ENCODE peak calls at places on chromosomes 1 and 21, in ten cellular contexts. One of them, this sample, is unnamed.

GRCh38 chr1:41794031-41794430 is 124.7 kb downstream of the HIVEP3 start:
- DNase-seq in A549: no peak
- DNase-seq in uterus: no peak
- DNase-seq in IMR-90: no peak
- DNase-seq in adrenal gland: no peak
- DNase-seq in esophagus squamous epithelium: no peak
- DNase-seq in NB4: no peak
- DNase-seq in spleen: no peak
- DNase-seq in transverse colon: no peak
- DNase-seq in stomach: no peak
- DNase-seq in this sample: no peak

GRCh38 chr1:71400050-71400449 is 319.2 kb upstream of the ZRANB2 start:
- DNase-seq in NB4: no peak
- DNase-seq in esophagus squamous epithelium: no peak
- DNase-seq in adrenal gland: no peak
- DNase-seq in uterus: no peak
- DNase-seq in A549: no peak
- DNase-seq in IMR-90: no peak
- DNase-seq in transverse colon: no peak
- DNase-seq in spleen: no peak
- DNase-seq in stomach: no peak
- DNase-seq in this sample: no peak

GRCh38 chr1:9784508-9785133 is 39.1 kb downstream of the CLSTN1 start:
- DNase-seq in transverse colon: peak
- DNase-seq in adrenal gland: peak
- DNase-seq in spleen: no peak
- DNase-seq in A549: peak
- DNase-seq in NB4: peak
- DNase-seq in esophagus squamous epithelium: no peak
- DNase-seq in stomach: peak
- DNase-seq in IMR-90: peak
- DNase-seq in uterus: no peak
- DNase-seq in this sample: no peak

GRCh38 chr1:165387505-165387904 is 31.0 kb upstream of the LMX1A start:
- DNase-seq in uterus: no peak
- DNase-seq in IMR-90: no peak
- DNase-seq in transverse colon: no peak
- DNase-seq in esophagus squamous epithelium: no peak
- DNase-seq in stomach: no peak
- DNase-seq in spleen: no peak
- DNase-seq in A549: no peak
- DNase-seq in adrenal gland: no peak
- DNase-seq in NB4: no peak
- DNase-seq in this sample: no peak

GRCh38 chr1:78836736-78837135 is 169.8 kb downstream of the ADGRL4 start:
- DNase-seq in spleen: no peak
- DNase-seq in stomach: no peak
- DNase-seq in esophagus squamous epithelium: no peak
- DNase-seq in NB4: peak
- DNase-seq in uterus: no peak
- DNase-seq in transverse colon: no peak
- DNase-seq in adrenal gland: no peak
- DNase-seq in IMR-90: no peak
- DNase-seq in A549: no peak
- DNase-seq in this sample: no peak

GRCh38 chr21:45335151-45335760 is 47.6 kb upstream of the POFUT2 start:
- DNase-seq in IMR-90: no peak
- DNase-seq in NB4: no peak
- DNase-seq in transverse colon: no peak
- DNase-seq in uterus: no peak
- DNase-seq in spleen: no peak
- DNase-seq in stomach: no peak
- DNase-seq in adrenal gland: no peak
- DNase-seq in esophagus squamous epithelium: no peak
- DNase-seq in A549: no peak
- DNase-seq in this sample: no peak

GRCh38 chr1:178650950-178651461 is 74.0 kb upstream of the RALGPS2 start:
- DNase-seq in adrenal gland: no peak
- DNase-seq in stomach: no peak
- DNase-seq in uterus: no peak
- DNase-seq in A549: peak
- DNase-seq in NB4: no peak
- DNase-seq in transverse colon: peak
- DNase-seq in spleen: no peak
- DNase-seq in esophagus squamous epithelium: no peak
- DNase-seq in IMR-90: peak
- DNase-seq in this sample: peak

GRCh38 chr1:18992646-18993045 is 36.2 kb upstream of the IFFO2 start:
- DNase-seq in IMR-90: no peak
- DNase-seq in A549: no peak
- DNase-seq in NB4: no peak
- DNase-seq in esophagus squamous epithelium: no peak
- DNase-seq in transverse colon: no peak
- DNase-seq in spleen: no peak
- DNase-seq in stomach: no peak
- DNase-seq in adrenal gland: no peak
- DNase-seq in uterus: no peak
- DNase-seq in this sample: no peak

GRCh38 chr1:150808851-150809250 is 791 bp upstream of the CTSK start:
- DNase-seq in esophagus squamous epithelium: no peak
- DNase-seq in NB4: no peak
- DNase-seq in adrenal gland: no peak
- DNase-seq in spleen: no peak
- DNase-seq in transverse colon: no peak
- DNase-seq in uterus: no peak
- DNase-seq in IMR-90: no peak
- DNase-seq in stomach: no peak
- DNase-seq in A549: no peak
- DNase-seq in this sample: no peak
- H3K4me3 ChIP-seq in esophagus squamous epithelium: no peak
- H3K4me3 ChIP-seq in NB4: no peak
- H3K4me3 ChIP-seq in adrenal gland: no peak
- H3K4me3 ChIP-seq in spleen: no peak
- H3K4me3 ChIP-seq in transverse colon: no peak
- H3K4me3 ChIP-seq in uterus: peak
- H3K4me3 ChIP-seq in IMR-90: no peak
- H3K4me3 ChIP-seq in stomach: peak
- H3K4me3 ChIP-seq in A549: no peak
- H3K4me3 ChIP-seq in this sample: no peak

DNA sequence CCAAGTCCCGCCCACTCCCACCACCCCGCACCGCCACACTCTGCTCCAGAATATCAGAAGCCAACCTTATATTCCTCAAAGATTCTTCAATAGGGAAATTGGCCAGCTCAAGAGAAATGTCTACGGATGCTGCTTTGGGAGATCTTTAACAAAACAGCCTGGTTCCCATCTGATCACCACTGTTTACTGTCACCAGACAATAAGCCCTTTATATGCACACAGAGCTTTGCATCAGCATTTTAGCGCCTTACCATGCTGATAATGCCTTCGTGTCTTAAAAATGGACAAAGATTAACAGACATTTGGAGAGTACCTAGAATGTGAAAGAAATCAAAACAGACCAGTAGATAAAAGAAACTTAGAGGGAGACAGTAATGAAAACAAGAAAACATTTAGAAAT is 141.7 kb upstream of the SYT6 start:
- DNase-seq in uterus: no peak
- DNase-seq in transverse colon: no peak
- DNase-seq in spleen: no peak
- DNase-seq in adrenal gland: no peak
- DNase-seq in IMR-90: no peak
- DNase-seq in esophagus squamous epithelium: no peak
- DNase-seq in stomach: no peak
- DNase-seq in A549: no peak
- DNase-seq in NB4: no peak
- DNase-seq in this sample: no peak
- TF ChIP-seq POLR2A in uterus: no peak
- TF ChIP-seq POLR2A in transverse colon: no peak
- TF ChIP-seq POLR2A in spleen: no peak
- TF ChIP-seq POLR2A in adrenal gland: no peak
- TF ChIP-seq POLR2A in IMR-90: no peak
- TF ChIP-seq POLR2A in esophagus squamous epithelium: no peak
- TF ChIP-seq POLR2A in stomach: no peak
- TF ChIP-seq POLR2A in A549: no peak
- TF ChIP-seq POLR2A in NB4: no peak
- TF ChIP-seq POLR2A in this sample: no peak

GRCh38 chr1:64135501-64136245 is 67.8 kb upstream of the UBE2U start:
- DNase-seq in transverse colon: no peak
- DNase-seq in NB4: no peak
- DNase-seq in uterus: no peak
- DNase-seq in spleen: no peak
- DNase-seq in IMR-90: no peak
- DNase-seq in esophagus squamous epithelium: no peak
- DNase-seq in adrenal gland: no peak
- DNase-seq in stomach: no peak
- DNase-seq in A549: no peak
- DNase-seq in this sample: no peak

GRCh38 chr1:64137569-64137936 is 65.9 kb upstream of the UBE2U start:
- DNase-seq in spleen: no peak
- DNase-seq in stomach: no peak
- DNase-seq in esophagus squamous epithelium: no peak
- DNase-seq in IMR-90: no peak
- DNase-seq in transverse colon: no peak
- DNase-seq in NB4: no peak
- DNase-seq in uterus: no peak
- DNase-seq in A549: no peak
- DNase-seq in adrenal gland: no peak
- DNase-seq in this sample: no peak

GRCh38 chr1:64133036-64133435 is 70.4 kb upstream of the UBE2U start:
- DNase-seq in uterus: no peak
- DNase-seq in transverse colon: no peak
- DNase-seq in esophagus squamous epithelium: no peak
- DNase-seq in spleen: no peak
- DNase-seq in IMR-90: peak
- DNase-seq in adrenal gland: no peak
- DNase-seq in A549: peak
- DNase-seq in stomach: no peak
- DNase-seq in NB4: no peak
- DNase-seq in this sample: no peak

GRCh38 chr1:64136749-64137568 is 66.5 kb upstream of the UBE2U start:
- DNase-seq in transverse colon: peak
- DNase-seq in IMR-90: peak
- DNase-seq in NB4: peak
- DNase-seq in spleen: no peak
- DNase-seq in adrenal gland: peak
- DNase-seq in A549: peak
- DNase-seq in uterus: peak
- DNase-seq in stomach: peak
- DNase-seq in esophagus squamous epithelium: no peak
- DNase-seq in this sample: peak

DNA sequence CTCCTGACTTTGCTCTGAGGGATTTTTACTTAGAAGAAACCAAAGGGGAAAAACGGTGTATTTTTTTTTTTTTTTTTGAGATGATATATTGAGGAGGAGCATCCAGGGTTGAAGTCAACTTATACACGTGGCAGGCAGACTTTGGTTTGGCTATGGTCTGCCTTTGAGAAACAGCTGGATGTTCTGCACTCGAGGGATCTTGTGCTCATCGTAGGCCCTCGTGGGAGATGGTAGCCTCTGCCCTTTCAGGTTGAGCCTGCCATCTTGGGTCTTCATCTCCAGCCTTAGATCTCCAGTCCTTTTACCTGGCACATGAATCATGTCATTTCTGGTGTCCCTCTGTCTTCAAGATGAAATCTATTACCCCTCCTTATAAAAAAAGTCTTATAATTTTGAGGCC is 67.1 kb upstream of the UBE2U start:
- DNase-seq in uterus: no peak
- DNase-seq in transverse colon: no peak
- DNase-seq in esophagus squamous epithelium: no peak
- DNase-seq in NB4: no peak
- DNase-seq in stomach: no peak
- DNase-seq in A549: no peak
- DNase-seq in adrenal gland: no peak
- DNase-seq in IMR-90: no peak
- DNase-seq in spleen: no peak
- DNase-seq in this sample: no peak
- H3K4me3 ChIP-seq in uterus: no peak
- H3K4me3 ChIP-seq in transverse colon: no peak
- H3K4me3 ChIP-seq in esophagus squamous epithelium: no peak
- H3K4me3 ChIP-seq in NB4: no peak
- H3K4me3 ChIP-seq in stomach: no peak
- H3K4me3 ChIP-seq in A549: no peak
- H3K4me3 ChIP-seq in adrenal gland: no peak
- H3K4me3 ChIP-seq in IMR-90: no peak
- H3K4me3 ChIP-seq in spleen: no peak
- H3K4me3 ChIP-seq in this sample: no peak

GRCh38 chr1:2190491-2190976 is 4.0 kb downstream of the FAAP20 start:
- DNase-seq in uterus: no peak
- DNase-seq in NB4: no peak
- DNase-seq in adrenal gland: peak
- DNase-seq in spleen: no peak
- DNase-seq in IMR-90: no peak
- DNase-seq in esophagus squamous epithelium: no peak
- DNase-seq in transverse colon: no peak
- DNase-seq in stomach: no peak
- DNase-seq in A549: no peak
- DNase-seq in this sample: no peak

GRCh38 chr1:2187619-2188018 is 7.0 kb downstream of the FAAP20 start:
- DNase-seq in NB4: no peak
- DNase-seq in spleen: no peak
- DNase-seq in A549: no peak
- DNase-seq in adrenal gland: no peak
- DNase-seq in stomach: no peak
- DNase-seq in uterus: no peak
- DNase-seq in transverse colon: peak
- DNase-seq in esophagus squamous epithelium: no peak
- DNase-seq in IMR-90: no peak
- DNase-seq in this sample: no peak

GRCh38 chr1:2188336-2188735 is 6.2 kb downstream of the FAAP20 start:
- DNase-seq in A549: no peak
- DNase-seq in transverse colon: no peak
- DNase-seq in adrenal gland: no peak
- DNase-seq in esophagus squamous epithelium: no peak
- DNase-seq in NB4: no peak
- DNase-seq in spleen: no peak
- DNase-seq in IMR-90: no peak
- DNase-seq in uterus: no peak
- DNase-seq in stomach: no peak
- DNase-seq in this sample: no peak

GRCh38 chr1:2192031-2192995 is 2.3 kb downstream of the FAAP20 start:
- DNase-seq in esophagus squamous epithelium: no peak
- DNase-seq in stomach: no peak
- DNase-seq in transverse colon: no peak
- DNase-seq in adrenal gland: peak
- DNase-seq in spleen: no peak
- DNase-seq in uterus: no peak
- DNase-seq in NB4: no peak
- DNase-seq in IMR-90: peak
- DNase-seq in A549: no peak
- DNase-seq in this sample: no peak

DNA sequence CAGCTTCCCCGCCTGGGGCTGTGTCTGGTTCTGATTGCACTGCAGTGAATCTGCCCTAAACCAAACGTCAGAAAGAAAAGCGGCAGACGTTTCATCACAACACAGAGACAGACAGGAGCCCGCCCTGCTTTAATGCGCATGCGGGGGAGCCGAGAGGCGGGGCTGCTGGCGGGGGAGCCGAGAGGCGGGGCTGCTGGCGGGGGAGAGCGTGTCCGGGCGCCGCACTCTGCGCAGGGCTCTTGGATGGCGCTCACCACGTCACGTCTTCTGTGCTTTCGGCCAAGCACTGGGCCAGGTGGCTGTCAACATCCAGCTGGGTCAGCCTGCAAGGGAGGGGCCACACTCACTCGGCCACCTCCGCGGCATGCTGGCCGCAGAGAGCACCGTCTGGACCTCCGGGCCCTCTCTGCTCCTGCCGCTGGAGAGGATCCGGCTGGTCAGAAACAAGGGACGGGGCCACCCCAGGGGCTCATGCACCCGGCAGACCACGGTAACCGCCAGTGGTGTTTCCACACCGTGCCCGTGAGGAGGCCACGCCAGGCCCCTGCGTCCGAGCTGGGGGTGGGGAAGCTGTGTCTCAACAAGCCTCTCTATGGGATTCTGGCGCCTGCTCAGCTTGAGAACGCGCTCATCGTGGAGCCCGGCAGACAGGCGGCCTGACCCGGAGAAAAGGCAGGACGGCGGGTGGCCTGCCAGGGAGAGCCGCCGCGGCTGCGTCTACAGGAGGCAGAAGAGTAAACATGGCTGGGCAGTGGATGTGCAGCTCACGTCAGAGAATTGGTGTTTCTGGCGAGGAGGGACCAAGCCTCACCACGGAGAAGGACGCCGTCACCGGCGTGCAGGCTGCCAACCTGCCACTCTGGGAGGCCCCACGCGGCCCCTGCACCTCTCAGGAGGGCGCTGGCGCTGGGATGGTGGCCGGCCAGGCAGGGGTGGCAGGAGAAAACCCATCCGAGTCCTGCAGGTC is 4.8 kb downstream of the FAAP20 start:
- DNase-seq in esophagus squamous epithelium: peak
- DNase-seq in transverse colon: peak
- DNase-seq in stomach: peak
- DNase-seq in uterus: peak
- DNase-seq in adrenal gland: peak
- DNase-seq in A549: peak
- DNase-seq in NB4: peak
- DNase-seq in IMR-90: peak
- DNase-seq in spleen: peak
- DNase-seq in this sample: peak
- TF ChIP-seq POLR2A in esophagus squamous epithelium: peak
- TF ChIP-seq POLR2A in transverse colon: peak
- TF ChIP-seq POLR2A in stomach: no peak
- TF ChIP-seq POLR2A in uterus: peak
- TF ChIP-seq POLR2A in adrenal gland: peak
- TF ChIP-seq POLR2A in A549: peak
- TF ChIP-seq POLR2A in NB4: no peak
- TF ChIP-seq POLR2A in IMR-90: peak
- TF ChIP-seq POLR2A in spleen: no peak
- TF ChIP-seq POLR2A in this sample: peak